ENCODE peak calls at places on chromosomes 4 and X, in seven cellular contexts. A is H1, K is SK-N-SH, Q is GM12878, J is HepG2, C is HCT116, D is K562. Z is an unnamed sample.

GRCh38 chr4:150781108-150781663 is 199.2 kb downstream of the MAB21L2 start:
- DNase-seq in J (no peak), D (no peak), K (no peak), A (no peak), C (no peak), Q (no peak), Z (no peak)

GRCh38 chrX:149527705-149528104 is 13.1 kb upstream of the EOLA1 start:
- DNase-seq in J (peak; percentile 21), D (peak; percentile 24), Q (no peak), K (peak; percentile 27), A (no peak), C (no peak), Z (peak; percentile 53)

GRCh38 chrX:73131877-73132276 is 52.6 kb upstream of the PABPC1L2A start:
- DNase-seq in J (no peak), C (no peak), A (no peak), Q (no peak), D (no peak), K (no peak), Z (no peak)

GRCh38 chr4:13777341-13777740 is 149.8 kb upstream of the BOD1L1 start:
- DNase-seq in C (no peak), K (no peak), Q (no peak), D (no peak), J (no peak), A (no peak), Z (no peak)

GRCh38 chr4:103046416-103047290 is 27.1 kb upstream of the SLC9B1 start:
- DNase-seq in A (no peak), C (peak; percentile 19), Q (no peak), J (peak; percentile 50), D (peak; percentile 55), K (peak; percentile 34), Z (peak; percentile 8)

GRCh38 chr4:90536408-90536807 is 409.2 kb downstream of the CCSER1 start:
- DNase-seq in A (no peak), K (peak; percentile 10), D (no peak), Q (no peak), J (no peak), C (no peak), Z (no peak)

GRCh38 chr4:168631241-168632151 is 134.6 kb downstream of the PALLD start:
- DNase-seq in Q (no peak), D (no peak), K (peak; percentile 87), J (no peak), A (peak; percentile 83), C (no peak), Z (peak; percentile 72)

GRCh38 chr4:79678472-79679202 is 270.6 kb upstream of the GK2 start:
- DNase-seq in K (no peak), A (no peak), Q (no peak), C (no peak), J (no peak), D (peak; percentile 58), Z (no peak)

GRCh38 chrX:69060631-69061408 is 104.4 kb downstream of the PJA1 start:
- DNase-seq in J (peak; percentile 21), Q (no peak), A (peak; percentile 45), K (no peak), D (no peak), C (peak; percentile 3), Z (peak; percentile 17)

GRCh38 chr4:125283702-125284279 is 31.0 kb upstream of the FAT4 start:
- DNase-seq in C (peak; percentile 18), K (peak; percentile 37), A (no peak), Q (no peak), J (peak; percentile 4), D (peak; percentile 5), Z (peak; percentile 1)

GRCh38 chr4:36422582-36422981 is 141.2 kb downstream of the DTHD1 start:
- DNase-seq in A (no peak), C (no peak), J (peak; percentile 15), K (no peak), D (no peak), Q (no peak), Z (no peak)

GRCh38 chrX:45807572-45808425 is 607.1 kb upstream of the DIPK2B start:
- DNase-seq in D (no peak), C (no peak), K (no peak), Q (no peak), A (no peak), J (no peak), Z (no peak)

GRCh38 chr4:168374772-168375523 is 56.4 kb upstream of the DDX60 start:
- DNase-seq in J (no peak), C (no peak), Q (no peak), A (no peak), K (no peak), D (no peak), Z (no peak)

GRCh38 chr4:103002551-103002950 is 17.0 kb downstream of the SLC9B1 start:
- DNase-seq in A (no peak), C (no peak), D (no peak), K (no peak), Q (no peak), J (no peak), Z (peak; percentile 32)

GRCh38 chr4:2068198-2068470 is 9.0 kb downstream of the NAT8L start:
- DNase-seq in J (no peak), K (no peak), Q (no peak), D (no peak), C (no peak), A (no peak), Z (no peak)

GRCh38 chrX:10015711-10016515 is 48.8 kb downstream of the CLDN34 start:
- DNase-seq in C (no peak), J (no peak), K (peak; percentile 73), Q (no peak), A (peak; percentile 51), D (no peak), Z (no peak)

GRCh38 chr4:47490550-47490949 is 5.5 kb downstream of the ATP10D start:
- DNase-seq in C (peak; percentile 36), Q (no peak), A (no peak), K (peak; percentile 16), D (peak; percentile 12), J (peak; percentile 21), Z (peak; percentile 39)

GRCh38 chrX:40152173-40152705 is 54.5 kb upstream of the BCOR start:
- DNase-seq in D (peak; percentile 28), J (no peak), A (peak; percentile 54), K (peak; percentile 64), Q (no peak), C (no peak), Z (peak; percentile 44)
- TF ChIP-seq JUND in D (no peak), J (no peak), A (no peak), K (no peak), Q (no peak), C (no peak), Z (no peak)

GRCh38 chrX:44245730-44246129 is 97.7 kb downstream of the EFHC2 start:
- DNase-seq in C (no peak), K (no peak), A (no peak), J (no peak), Q (no peak), D (no peak), Z (no peak)
- TF ChIP-seq JUND in C (no peak), K (no peak), A (no peak), J (no peak), Q (no peak), D (no peak), Z (no peak)

DNA sequence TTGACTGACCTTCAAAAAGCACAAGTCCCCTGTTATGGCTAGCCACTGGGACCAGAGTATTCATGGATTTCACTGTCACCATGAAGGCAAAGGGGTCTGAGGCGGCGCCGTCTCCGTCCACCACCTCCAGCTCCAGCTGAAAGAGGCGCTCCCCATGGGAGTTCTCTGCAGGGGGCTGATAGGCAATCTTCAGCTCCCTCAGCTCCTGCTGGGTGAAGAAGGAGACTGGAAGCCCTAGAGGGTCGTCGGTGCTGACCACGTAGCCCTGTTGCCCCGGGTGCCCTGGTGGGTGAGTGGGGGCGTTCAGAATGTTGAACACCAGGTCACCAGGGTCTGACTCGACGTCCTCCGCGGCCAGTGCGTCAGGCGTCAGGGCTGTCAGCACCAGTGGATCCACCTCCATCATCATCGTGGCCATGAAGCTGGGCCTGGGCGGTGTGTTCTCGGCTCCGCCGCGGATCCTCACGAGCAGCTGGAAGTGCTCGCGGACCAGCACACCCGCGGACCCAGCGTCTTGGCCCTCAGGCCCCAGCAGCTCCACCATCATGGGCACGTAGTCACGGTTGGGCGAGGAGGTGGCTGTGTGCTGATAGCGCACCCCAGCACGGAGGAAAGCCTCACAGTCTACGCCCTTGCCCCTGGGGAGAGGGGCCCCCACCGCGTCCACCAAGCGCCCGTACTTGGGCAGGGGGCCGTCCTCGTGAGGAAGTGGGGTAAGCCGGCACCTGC is 980 bp downstream of the FREM3 start:
- DNase-seq in Q (no peak), A (no peak), C (no peak), K (no peak), J (no peak), D (no peak), Z (no peak)
- TF ChIP-seq JUND in Q (no peak), A (no peak), C (no peak), K (no peak), J (no peak), D (no peak), Z (no peak)

GRCh38 chrX:67545772-67546495 is 2.1 kb downstream of the AR start:
- DNase-seq in Q (no peak), D (no peak), J (no peak), A (peak; percentile 50), C (no peak), K (peak; percentile 25), Z (peak; percentile 20)
- TF ChIP-seq JUND in Q (no peak), D (no peak), J (no peak), A (no peak), C (no peak), K (no peak), Z (no peak)

GRCh38 chr4:4387531-4388311 is 819 bp downstream of the NSG1 start:
- DNase-seq in D (no peak), C (no peak), J (no peak), A (peak; percentile 60), K (peak; percentile 76), Q (no peak), Z (no peak)

GRCh38 chr4:4390046-4390445 is 3.1 kb downstream of the NSG1 start:
- DNase-seq in A (no peak), D (no peak), J (no peak), Q (no peak), K (no peak), C (no peak), Z (no peak)

GRCh38 chr4:4386736-4387392 is at the start of gene NSG1:
- DNase-seq in J (no peak), A (peak; percentile 71), K (no peak), Q (no peak), D (no peak), C (no peak), Z (peak; percentile 28)

GRCh38 chr4:4388836-4389575 is 2.1 kb downstream of the NSG1 start:
- DNase-seq in A (no peak), Q (no peak), J (no peak), C (no peak), K (no peak), D (no peak), Z (no peak)

GRCh38 chr4:4388418-4388817 is 1.5 kb downstream of the NSG1 start:
- DNase-seq in A (no peak), K (no peak), D (no peak), J (no peak), Q (no peak), C (no peak), Z (no peak)
- TF ChIP-seq JUND in A (no peak), K (no peak), D (no peak), J (no peak), Q (no peak), C (no peak), Z (no peak)

GRCh38 chr4:20506827-20507226 is 193.4 kb upstream of the PACRGL start:
- DNase-seq in K (no peak), J (no peak), D (no peak), Q (no peak), A (no peak), C (no peak), Z (no peak)
- TF ChIP-seq JUND in K (peak; percentile 30), J (no peak), D (no peak), Q (no peak), A (no peak), C (no peak), Z (no peak)

GRCh38 chr4:81454498-81454897 is 17.2 kb downstream of the RASGEF1B start:
- DNase-seq in C (no peak), K (no peak), J (no peak), Q (no peak), D (peak; percentile 35), A (no peak), Z (no peak)
- TF ChIP-seq JUND in C (peak; percentile 49), K (no peak), J (no peak), Q (no peak), D (peak; percentile 86), A (no peak), Z (no peak)

Z was measured in T47D.